ENCODE peak calls at places on chromosomes 12 and 14, in nine cellular contexts. N is small intestine, I is NCI-H146, X is HT1080, V is COLO829, G is neural progenitor cell, D is B cell, O is thoracic aorta, A is astrocyte of the hippocampus. Q is an unnamed sample.

GRCh38 chr12:56258068-56258819 is at the start of gene ANKRD52:
- DNase-seq in N (peak), I (peak), X (peak), V (peak), G (peak), D (peak), O (no peak), A (peak), Q (peak)

GRCh38 chr12:8658361-8658760 is 4.3 kb downstream of the MFAP5 start:
- DNase-seq in N (no peak), I (no peak), X (peak), V (no peak), G (peak), D (no peak), O (no peak), A (peak), Q (no peak)

GRCh38 chr12:54000105-54000773 is at the start of gene HOXC9:
- DNase-seq in N (no peak), I (no peak), X (no peak), V (no peak), G (no peak), D (no peak), O (no peak), A (no peak), Q (no peak)

GRCh38 chr12:109553929-109554500 is 19.3 kb downstream of the MMAB start:
- DNase-seq in N (no peak), I (peak), X (no peak), V (no peak), G (no peak), D (no peak), O (no peak), A (no peak), Q (no peak)

GRCh38 chr14:54606631-54607133 is 39.8 kb downstream of the SAMD4A start:
- DNase-seq in N (no peak), I (no peak), X (peak), V (no peak), G (no peak), D (no peak), O (no peak), A (peak), Q (no peak)

GRCh38 chr12:92036771-92037453 is 108.7 kb downstream of the BTG1 start:
- DNase-seq in N (no peak), I (no peak), X (peak), V (no peak), G (no peak), D (no peak), O (no peak), A (peak), Q (no peak)

GRCh38 chr14:56666716-56667115 is 87.1 kb downstream of the TMEM260 start:
- DNase-seq in N (no peak), I (no peak), X (peak), V (no peak), G (no peak), D (no peak), O (no peak), A (peak), Q (no peak)

GRCh38 chr14:31834616-31835015 is 242.5 kb upstream of the ARHGAP5 start:
- DNase-seq in N (no peak), I (no peak), X (peak), V (no peak), G (no peak), D (no peak), O (no peak), A (peak), Q (peak)

GRCh38 chr12:54373619-54374554 is 9.6 kb upstream of the GPR84 start:
- DNase-seq in N (no peak), I (no peak), X (peak), V (no peak), G (no peak), D (no peak), O (no peak), A (no peak), Q (no peak)

GRCh38 chr14:103155013-103155412 is 31.8 kb downstream of the TNFAIP2 start:
- DNase-seq in N (peak), I (no peak), X (peak), V (peak), G (no peak), D (no peak), O (no peak), A (peak), Q (no peak)

GRCh38 chr12:19236656-19237055 is 107.1 kb downstream of the PLEKHA5 start:
- DNase-seq in N (no peak), I (no peak), X (no peak), V (peak), G (no peak), D (no peak), O (no peak), A (peak), Q (no peak)

GRCh38 chr12:24848941-24849477 is 99.9 kb downstream of the BCAT1 start:
- DNase-seq in N (no peak), I (no peak), X (no peak), V (no peak), G (no peak), D (no peak), O (no peak), A (no peak), Q (peak)

GRCh38 chr12:131132118-131132892 is 178.6 kb downstream of the ADGRD1 start:
- DNase-seq in N (peak), I (peak), X (peak), V (peak), G (peak), D (peak), O (no peak), A (peak), Q (no peak)

GRCh38 chr14:60721331-60722162 is 2.6 kb downstream of the SIX4 start:
- DNase-seq in N (peak), I (peak), X (peak), V (no peak), G (peak), D (peak), O (peak), A (peak), Q (peak)

GRCh38 chr12:53239643-53240258 is 7.7 kb upstream of the RARG start:
- DNase-seq in N (no peak), I (no peak), X (no peak), V (no peak), G (no peak), D (no peak), O (no peak), A (no peak), Q (no peak)

GRCh38 chr12:57243521-57244305 is 7.3 kb downstream of the STAC3 start:
- DNase-seq in N (peak), I (peak), X (peak), V (peak), G (peak), D (peak), O (no peak), A (peak), Q (peak)

GRCh38 chr12:69396041-69396440 is 36.5 kb downstream of the YEATS4 start:
- DNase-seq in N (peak), I (no peak), X (no peak), V (no peak), G (no peak), D (no peak), O (no peak), A (peak), Q (no peak)